ENCODE peak calls at places on chromosomes 12 and 14, in four cellular contexts. N is tibial nerve, I is IMR-90, B is tibial artery. W is an unnamed sample.
A peak's percentile ranks its signal among the peaks of the same experiment; 100 is the strongest.

GRCh38 chr14:37195327-37195726 is 2.4 kb upstream of the MIPOL1 start:
- DNase-seq in N (no peak), I (peak; percentile 87), B (no peak), W (no peak)

GRCh38 chr14:58750321-58751269 is 112.8 kb downstream of the DACT1 start:
- DNase-seq in N (no peak), I (no peak), B (no peak), W (no peak)

GRCh38 chr14:52467515-52468266 is 84.6 kb downstream of the TXNDC16 start:
- DNase-seq in N (no peak), I (no peak), B (no peak), W (no peak)

GRCh38 chr12:14654842-14655241 is 41.6 kb downstream of the GUCY2C start:
- DNase-seq in N (no peak), I (no peak), B (no peak), W (no peak)

GRCh38 chr14:87332001-87332400 is 661.0 kb downstream of the GALC start:
- DNase-seq in N (no peak), I (peak; percentile 73), B (no peak), W (no peak)

GRCh38 chr14:55361190-55361589 is 50.4 kb downstream of the ATG14 start:
- DNase-seq in N (no peak), I (no peak), B (no peak), W (no peak)

GRCh38 chr12:94149781-94150482 is 1.6 kb downstream of the PLXNC1 start:
- DNase-seq in N (no peak), I (no peak), B (no peak), W (no peak)

GRCh38 chr14:77052281-77053044 is 24.0 kb upstream of the IRF2BPL start:
- DNase-seq in N (no peak), I (no peak), B (peak; percentile 84), W (peak; percentile 51)

GRCh38 chr14:51818748-51819386 is 41.5 kb upstream of the GNG2 start:
- DNase-seq in N (no peak), I (no peak), B (no peak), W (no peak)

GRCh38 chr14:22097606-22098292 is 424.1 kb upstream of the OR4E1 start:
- DNase-seq in N (no peak), I (no peak), B (no peak), W (no peak)

GRCh38 chr12:130713581-130713991 is 2.5 kb downstream of the RIMBP2 start:
- DNase-seq in N (no peak), I (no peak), B (no peak), W (no peak)

GRCh38 chr14:101884537-101885253 is 79.7 kb upstream of the DYNC1H1 start:
- DNase-seq in N (no peak), I (no peak), B (no peak), W (no peak)

GRCh38 chr12:53101266-53101665 is 2.0 kb upstream of the SOAT2 start:
- DNase-seq in N (no peak), I (no peak), B (no peak), W (peak; percentile 54)

GRCh38 chr12:53098982-53099651 is 1.6 kb downstream of the IGFBP6 start:
- DNase-seq in N (peak; percentile 97), I (peak; percentile 95), B (peak; percentile 96), W (peak; percentile 98)

GRCh38 chr12:53098354-53098981 is 1.0 kb downstream of the IGFBP6 start:
- DNase-seq in N (peak; percentile 55), I (peak; percentile 82), B (peak; percentile 85), W (peak; percentile 78)

GRCh38 chr12:53101931-53102781 is 1.1 kb upstream of the SOAT2 start:
- DNase-seq in N (no peak), I (no peak), B (no peak), W (no peak)

GRCh38 chr12:53100466-53101151 is 2.7 kb upstream of the SOAT2 start:
- DNase-seq in N (no peak), I (no peak), B (peak; percentile 37), W (peak; percentile 64)
- H3K27ac ChIP-seq in N (peak overlapping the region; percentile 93), I (no peak overlapping the region), B (peak overlapping the region; percentile 39), W (no peak overlapping the region)

GRCh38 chr12:117050060-117050459 is 49.2 kb downstream of the TESC start:
- DNase-seq in N (no peak), I (no peak), B (no peak), W (no peak)
- H3K27ac ChIP-seq in N (no peak overlapping the region), I (no peak overlapping the region), B (no peak overlapping the region), W (no peak overlapping the region)

GRCh38 chr12:75977952-75978671 is 53.5 kb downstream of the PHLDA1 start:
- DNase-seq in N (peak; percentile 78), I (peak; percentile 100), B (peak; percentile 85), W (peak; percentile 82)
- H3K27ac ChIP-seq in N (peak overlapping the region; percentile 81), I (peak overlapping the region; percentile 99), B (peak overlapping the region; percentile 64), W (peak overlapping the region; percentile 90)

DNA sequence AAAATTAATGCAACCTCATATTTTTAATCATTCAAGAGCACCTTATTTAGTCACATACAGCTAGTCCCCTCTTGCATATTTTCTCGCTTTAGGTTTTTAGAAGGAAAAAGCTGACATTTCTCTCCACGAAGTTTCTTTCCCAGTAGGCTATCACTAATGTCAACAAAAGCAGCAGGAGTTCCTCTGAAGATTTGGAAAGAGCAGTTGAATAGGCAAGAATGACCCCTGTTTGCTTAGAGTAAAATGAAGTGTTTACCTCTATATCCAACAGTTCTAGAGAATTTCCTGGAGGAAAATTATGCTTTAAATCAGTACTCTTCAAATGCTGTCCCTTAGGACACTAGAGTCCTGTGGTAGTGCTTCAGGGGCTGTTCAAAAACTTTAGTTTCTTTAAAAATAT is 188.1 kb upstream of the PRKD1 start:
- DNase-seq in N (no peak), I (no peak), B (no peak), W (no peak)
- H3K27ac ChIP-seq in N (no peak overlapping the region), I (no peak overlapping the region), B (no peak overlapping the region), W (no peak overlapping the region)

W was measured in aorta.